ENCODE peak calls at places on chromosomes 16 and 17, in seven cellular contexts. L is IMR-90, O is H1, K is neuronal stem cell, D is mesendoderm, P is trophoblast cell, T is mesenchymal stem cell. U is an unnamed sample.

GRCh38 chr17:31608659-31609254 is 217.3 kb downstream of the RAB11FIP4 start:
- DNase-seq in D (no peak), O (no peak), T (no peak), K (no peak), L (peak), P (peak), U (no peak)

GRCh38 chr17:73196500-73196899 is 3.6 kb downstream of the COG1 start:
- DNase-seq in O (peak), T (peak), K (no peak), D (peak), P (peak), L (no peak), U (peak)

GRCh38 chr16:13269359-13269758 is 368.0 kb downstream of the SHISA9 start:
- DNase-seq in O (no peak), L (no peak), D (no peak), P (no peak), T (no peak), K (no peak), U (no peak)

GRCh38 chr16:27365142-27366089 is 36.6 kb upstream of the IL21R start:
- DNase-seq in T (peak), L (peak), P (peak), D (peak), O (no peak), K (no peak), U (no peak)

GRCh38 chr17:61464121-61464905 is 12.1 kb downstream of the TBX4 start:
- DNase-seq in T (no peak), P (no peak), D (no peak), K (no peak), L (no peak), O (peak), U (peak)

GRCh38 chr16:73268311-73268997 is 220.5 kb upstream of the ZFHX3 start:
- DNase-seq in O (no peak), T (no peak), K (peak), P (no peak), L (peak), D (peak), U (peak)

GRCh38 chr16:31458835-31459721 is at the start of gene ARMC5:
- DNase-seq in T (peak), L (peak), P (peak), D (peak), O (peak), K (peak), U (peak)

GRCh38 chr17:36645358-36645757 is 44.0 kb downstream of the MRM1 start:
- DNase-seq in K (no peak), O (no peak), T (no peak), D (no peak), P (no peak), L (no peak), U (no peak)

GRCh38 chr17:76558210-76559095 is 18.6 kb downstream of the PRCD start:
- DNase-seq in O (no peak), L (peak), D (peak), K (no peak), P (peak), T (peak), U (no peak)

GRCh38 chr16:457732-458400 is 32.4 kb downstream of the RAB11FIP3 start:
- DNase-seq in P (peak), D (peak), K (no peak), O (no peak), L (no peak), T (peak), U (no peak)

GRCh38 chr17:40448213-40448638 is 5.0 kb downstream of the IGFBP4 start:
- DNase-seq in T (no peak), O (no peak), P (no peak), D (no peak), K (no peak), L (peak), U (no peak)

GRCh38 chr17:9768381-9768934 is 22.9 kb downstream of the DHRS7C start:
- DNase-seq in T (peak), D (peak), P (peak), L (peak), O (no peak), K (peak), U (no peak)

DNA sequence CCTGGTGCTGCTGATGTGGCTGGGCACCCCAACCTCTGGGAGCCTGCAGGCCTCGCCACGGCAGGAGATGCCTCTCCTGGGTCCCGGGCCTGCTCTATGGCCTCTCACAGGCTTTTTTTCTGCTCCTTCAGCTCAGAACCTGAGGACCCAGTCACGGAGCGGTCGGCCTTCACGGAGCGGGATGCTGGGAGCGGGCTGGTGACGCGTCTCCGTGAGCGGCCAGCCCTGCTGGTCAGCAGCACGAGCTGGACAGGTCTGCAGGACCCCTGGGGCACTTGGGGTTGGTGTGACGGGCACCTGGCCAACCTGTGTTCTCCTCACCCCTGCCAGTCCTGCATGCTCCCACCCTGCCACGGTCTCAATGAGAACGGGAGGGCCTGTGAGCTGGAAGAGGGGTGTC is 7.0 kb downstream of the ALG1 start:
- DNase-seq in K (no peak), P (no peak), O (no peak), L (no peak), D (no peak), T (no peak), U (no peak)
- H3K23ac ChIP-seq in K (no peak), P (no peak), O (no peak), L (no peak), D (no peak), T (no peak), U (no peak)

GRCh38 chr16:8375208-8375607 is 215.1 kb downstream of the TMEM114 start:
- DNase-seq in L (no peak), P (no peak), T (no peak), K (no peak), O (no peak), D (no peak), U (no peak)

GRCh38 chr16:8374586-8374985 is 215.7 kb downstream of the TMEM114 start:
- DNase-seq in T (no peak), D (peak), O (no peak), K (no peak), P (peak), L (no peak), U (no peak)

GRCh38 chr16:8372141-8372540 is 218.2 kb downstream of the TMEM114 start:
- DNase-seq in L (no peak), P (no peak), D (peak), T (no peak), K (no peak), O (no peak), U (no peak)

GRCh38 chr16:8376430-8376829 is 213.9 kb downstream of the TMEM114 start:
- DNase-seq in K (no peak), T (no peak), O (no peak), L (no peak), P (no peak), D (no peak), U (no peak)

GRCh38 chr16:8374032-8374431 is 216.3 kb downstream of the TMEM114 start:
- DNase-seq in L (no peak), P (no peak), O (peak), D (no peak), K (no peak), T (no peak), U (no peak)
- H3K23ac ChIP-seq in L (no peak), P (no peak), O (no peak), D (no peak), K (no peak), T (no peak), U (no peak)

GRCh38 chr16:75061677-75062076 is 54.9 kb downstream of the LDHD start:
- DNase-seq in K (no peak), O (no peak), T (no peak), P (no peak), L (no peak), D (no peak), U (no peak)
- H3K23ac ChIP-seq in K (no peak), O (no peak), T (no peak), P (no peak), L (peak), D (no peak), U (no peak)

GRCh38 chr17:78510141-78510935 is 66.9 kb downstream of the DNAH17 start:
- DNase-seq in T (peak), O (no peak), D (no peak), L (no peak), P (no peak), K (no peak), U (no peak)
- H3K23ac ChIP-seq in T (no peak), O (no peak), D (no peak), L (no peak), P (no peak), K (no peak), U (no peak)

DNA sequence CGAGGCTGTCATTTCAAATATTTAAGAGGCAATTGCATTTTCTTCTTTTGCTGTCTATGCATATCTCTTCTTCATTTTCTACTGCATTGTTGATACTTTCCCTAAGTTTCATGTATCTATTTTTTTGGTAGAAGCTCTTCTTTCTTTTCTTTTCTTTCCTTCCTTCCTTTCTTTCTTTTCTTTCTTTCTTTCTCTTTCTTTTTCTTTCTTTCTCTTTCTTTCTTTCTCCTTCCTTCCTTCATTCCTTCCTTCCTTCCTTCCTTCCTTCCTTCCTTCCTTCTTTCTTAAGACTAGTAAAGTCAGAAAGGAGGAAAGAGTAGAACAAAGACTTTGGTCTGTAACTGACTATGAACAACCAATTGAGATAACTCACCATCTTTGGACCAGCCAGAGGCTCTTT is 33.9 kb downstream of the MRC2 start:
- DNase-seq in O (no peak), T (no peak), P (no peak), D (no peak), L (no peak), K (no peak), U (no peak)
- H3K23ac ChIP-seq in O (no peak), T (no peak), P (no peak), D (no peak), L (no peak), K (no peak), U (no peak)

U was measured in H9.